ENCODE peak calls at places on chromosomes 3 and 15, in seven cellular contexts. One of them, this sample, is unnamed.
A peak's percentile ranks its signal among the peaks of the same experiment; 100 is the strongest.

GRCh38 chr3:8767667-8768363 is 1.6 kb downstream of the OXTR start:
- DNase-seq in RPMI7951: no peak
- DNase-seq in nucleus accumbens: peak; percentile 45
- DNase-seq in AG08395: no peak
- DNase-seq in T-helper 17 cell: no peak
- DNase-seq in esophagus squamous epithelium: no peak
- DNase-seq in activated CD8-positive, alpha-beta T cell treated with anti-CD3 and anti-CD28 coated beads for 36 hours: peak; percentile 46
- DNase-seq in this sample: no peak

GRCh38 chr3:173553635-173554280 is 156.2 kb downstream of the NLGN1 start:
- DNase-seq in RPMI7951: peak; percentile 2
- DNase-seq in nucleus accumbens: no peak
- DNase-seq in AG08395: peak; percentile 18
- DNase-seq in T-helper 17 cell: no peak
- DNase-seq in esophagus squamous epithelium: no peak
- DNase-seq in activated CD8-positive, alpha-beta T cell treated with anti-CD3 and anti-CD28 coated beads for 36 hours: no peak
- DNase-seq in this sample: peak; percentile 73

GRCh38 chr3:195870442-195870841 is 37.9 kb downstream of the TNK2 start:
- DNase-seq in RPMI7951: no peak
- DNase-seq in nucleus accumbens: no peak
- DNase-seq in AG08395: no peak
- DNase-seq in T-helper 17 cell: no peak
- DNase-seq in esophagus squamous epithelium: no peak
- DNase-seq in activated CD8-positive, alpha-beta T cell treated with anti-CD3 and anti-CD28 coated beads for 36 hours: no peak
- DNase-seq in this sample: no peak

GRCh38 chr3:171258316-171258715 is 201.9 kb downstream of the TNIK start:
- DNase-seq in RPMI7951: peak; percentile 50
- DNase-seq in nucleus accumbens: no peak
- DNase-seq in AG08395: peak; percentile 10
- DNase-seq in T-helper 17 cell: no peak
- DNase-seq in esophagus squamous epithelium: no peak
- DNase-seq in activated CD8-positive, alpha-beta T cell treated with anti-CD3 and anti-CD28 coated beads for 36 hours: no peak
- DNase-seq in this sample: no peak

GRCh38 chr3:183332487-183332886 is 79.4 kb downstream of the B3GNT5 start:
- DNase-seq in RPMI7951: no peak
- DNase-seq in nucleus accumbens: no peak
- DNase-seq in AG08395: no peak
- DNase-seq in T-helper 17 cell: no peak
- DNase-seq in esophagus squamous epithelium: no peak
- DNase-seq in activated CD8-positive, alpha-beta T cell treated with anti-CD3 and anti-CD28 coated beads for 36 hours: no peak
- DNase-seq in this sample: no peak

GRCh38 chr3:73480187-73480672 is 144.5 kb downstream of the PDZRN3 start:
- DNase-seq in RPMI7951: no peak
- DNase-seq in nucleus accumbens: no peak
- DNase-seq in AG08395: peak; percentile 51
- DNase-seq in T-helper 17 cell: no peak
- DNase-seq in esophagus squamous epithelium: no peak
- DNase-seq in activated CD8-positive, alpha-beta T cell treated with anti-CD3 and anti-CD28 coated beads for 36 hours: no peak
- DNase-seq in this sample: no peak

GRCh38 chr3:106840319-106840718 is 536.9 kb upstream of the CCDC54 start:
- DNase-seq in RPMI7951: no peak
- DNase-seq in nucleus accumbens: no peak
- DNase-seq in AG08395: no peak
- DNase-seq in T-helper 17 cell: no peak
- DNase-seq in esophagus squamous epithelium: no peak
- DNase-seq in activated CD8-positive, alpha-beta T cell treated with anti-CD3 and anti-CD28 coated beads for 36 hours: no peak
- DNase-seq in this sample: no peak

GRCh38 chr15:72197460-72198409 is at the start of gene GRAMD2A:
- DNase-seq in RPMI7951: peak; percentile 57
- DNase-seq in nucleus accumbens: no peak
- DNase-seq in AG08395: peak; percentile 81
- DNase-seq in T-helper 17 cell: no peak
- DNase-seq in esophagus squamous epithelium: no peak
- DNase-seq in activated CD8-positive, alpha-beta T cell treated with anti-CD3 and anti-CD28 coated beads for 36 hours: peak; percentile 51
- DNase-seq in this sample: no peak

GRCh38 chr3:73399106-73399505 is 225.6 kb downstream of the PDZRN3 start:
- DNase-seq in RPMI7951: no peak
- DNase-seq in nucleus accumbens: no peak
- DNase-seq in AG08395: no peak
- DNase-seq in T-helper 17 cell: no peak
- DNase-seq in esophagus squamous epithelium: no peak
- DNase-seq in activated CD8-positive, alpha-beta T cell treated with anti-CD3 and anti-CD28 coated beads for 36 hours: no peak
- DNase-seq in this sample: no peak

This sample was measured in RKO.